ENCODE peak calls at places on chromosomes 12 and 14, in ten cellular contexts. C, E, I, A, N, F, Y, S, G and R are unnamed samples.

GRCh38 chr14:96582641-96582980 is 80.4 kb downstream of the PAPOLA start:
- DNase-seq in C (no peak), E (no peak), I (no peak), A (no peak), N (no peak), F (no peak), Y (no peak), S (peak), G (no peak), R (no peak)

GRCh38 chr14:34926552-34926951 is 51.4 kb upstream of the BAZ1A start:
- DNase-seq in C (no peak), E (no peak), I (no peak), A (no peak), N (no peak), F (peak), Y (no peak), S (no peak), G (no peak), R (no peak)

GRCh38 chr12:110543252-110543959 is 39.7 kb downstream of the PPTC7 start:
- DNase-seq in C (no peak), E (peak), I (no peak), A (peak), N (peak), F (peak), Y (peak), S (peak), G (peak), R (peak)

GRCh38 chr12:12521044-12521485 is 41.6 kb downstream of the DUSP16 start:
- DNase-seq in C (no peak), E (no peak), I (peak), A (no peak), N (no peak), F (no peak), Y (no peak), S (no peak), G (no peak), R (no peak)

GRCh38 chr12:131159660-131160059 is 206.0 kb downstream of the ADGRD1 start:
- DNase-seq in C (peak), E (no peak), I (no peak), A (no peak), N (no peak), F (no peak), Y (no peak), S (peak), G (no peak), R (no peak)

GRCh38 chr14:68782091-68782981 is 10.5 kb downstream of the ZFP36L1 start:
- DNase-seq in C (no peak), E (peak), I (no peak), A (peak), N (no peak), F (no peak), Y (no peak), S (peak), G (no peak), R (no peak)

GRCh38 chr14:81401420-81402122 is 1.4 kb upstream of the STON2 start:
- DNase-seq in C (no peak), E (no peak), I (no peak), A (no peak), N (no peak), F (no peak), Y (peak), S (no peak), G (no peak), R (no peak)

GRCh38 chr14:90368946-90369721 is 27.7 kb upstream of the CALM1 start:
- DNase-seq in C (no peak), E (no peak), I (no peak), A (no peak), N (no peak), F (peak), Y (peak), S (no peak), G (no peak), R (no peak)

GRCh38 chr14:96962337-96962736 is 165.2 kb downstream of the VRK1 start:
- DNase-seq in C (no peak), E (no peak), I (no peak), A (no peak), N (no peak), F (no peak), Y (no peak), S (no peak), G (no peak), R (no peak)

GRCh38 chr12:1425396-1425729 is 169.0 kb downstream of the FBXL14 start:
- DNase-seq in C (no peak), E (no peak), I (no peak), A (no peak), N (no peak), F (no peak), Y (no peak), S (no peak), G (no peak), R (no peak)

GRCh38 chr12:112900298-112901145 is 6.2 kb upstream of the OAS1 start:
- DNase-seq in C (peak), E (no peak), I (peak), A (no peak), N (peak), F (peak), Y (peak), S (peak), G (no peak), R (no peak)

GRCh38 chr14:101708853-101709532 is 52.5 kb upstream of the PPP2R5C start:
- DNase-seq in C (no peak), E (no peak), I (no peak), A (no peak), N (peak), F (no peak), Y (no peak), S (peak), G (no peak), R (no peak)

GRCh38 chr12:108342985-108343384 is 3.9 kb upstream of the CMKLR1 start:
- DNase-seq in C (no peak), E (no peak), I (no peak), A (no peak), N (peak), F (no peak), Y (no peak), S (no peak), G (no peak), R (no peak)

GRCh38 chr12:52239767-52240166 is 6.7 kb downstream of the KRT7 start:
- DNase-seq in C (no peak), E (peak), I (no peak), A (no peak), N (no peak), F (no peak), Y (no peak), S (no peak), G (no peak), R (no peak)

GRCh38 chr12:8702159-8702558 is 4.4 kb downstream of the RIMKLB start:
- DNase-seq in C (no peak), E (no peak), I (no peak), A (no peak), N (no peak), F (no peak), Y (no peak), S (no peak), G (no peak), R (no peak)

GRCh38 chr12:132540436-132540835 is 50.5 kb downstream of the FBRSL1 start:
- DNase-seq in C (no peak), E (no peak), I (no peak), A (no peak), N (no peak), F (no peak), Y (no peak), S (no peak), G (no peak), R (no peak)

GRCh38 chr12:1284611-1285010 is 293.6 kb downstream of the ERC1 start:
- DNase-seq in C (no peak), E (no peak), I (no peak), A (no peak), N (no peak), F (no peak), Y (no peak), S (no peak), G (no peak), R (no peak)

GRCh38 chr12:102513272-102513671 is 32.9 kb upstream of the IGF1 start:
- DNase-seq in C (no peak), E (no peak), I (no peak), A (no peak), N (no peak), F (no peak), Y (no peak), S (no peak), G (no peak), R (no peak)

GRCh38 chr14:97713023-97713422 is 915.8 kb downstream of the VRK1 start:
- DNase-seq in C (no peak), E (no peak), I (no peak), A (no peak), N (no peak), F (no peak), Y (peak), S (no peak), G (no peak), R (no peak)

GRCh38 chr12:132287391-132288238 is 41.8 kb downstream of the GALNT9 start:
- DNase-seq in C (no peak), E (peak), I (no peak), A (no peak), N (no peak), F (no peak), Y (no peak), S (no peak), G (no peak), R (no peak)

GRCh38 chr14:21219561-21220111 is 49.6 kb downstream of the HNRNPC start:
- DNase-seq in C (no peak), E (no peak), I (no peak), A (no peak), N (no peak), F (no peak), Y (no peak), S (no peak), G (no peak), R (no peak)

GRCh38 chr12:54146506-54147145 is 42.2 kb downstream of the SMUG1 start:
- DNase-seq in C (no peak), E (no peak), I (no peak), A (no peak), N (no peak), F (no peak), Y (no peak), S (no peak), G (no peak), R (no peak)

GRCh38 chr12:118922405-118922804 is 58.9 kb upstream of the SRRM4 start:
- DNase-seq in C (peak), E (no peak), I (peak), A (no peak), N (no peak), F (no peak), Y (no peak), S (peak), G (no peak), R (no peak)

GRCh38 chr14:106276326-106277267 is 750.2 kb downstream of the TMEM121 start:
- DNase-seq in C (no peak), E (no peak), I (no peak), A (no peak), N (no peak), F (no peak), Y (no peak), S (no peak), G (no peak), R (no peak)

GRCh38 chr14:66476964-66477363 is 9.2 kb upstream of the CCDC196 start:
- DNase-seq in C (no peak), E (no peak), I (no peak), A (no peak), N (no peak), F (peak), Y (peak), S (no peak), G (no peak), R (no peak)

DNA sequence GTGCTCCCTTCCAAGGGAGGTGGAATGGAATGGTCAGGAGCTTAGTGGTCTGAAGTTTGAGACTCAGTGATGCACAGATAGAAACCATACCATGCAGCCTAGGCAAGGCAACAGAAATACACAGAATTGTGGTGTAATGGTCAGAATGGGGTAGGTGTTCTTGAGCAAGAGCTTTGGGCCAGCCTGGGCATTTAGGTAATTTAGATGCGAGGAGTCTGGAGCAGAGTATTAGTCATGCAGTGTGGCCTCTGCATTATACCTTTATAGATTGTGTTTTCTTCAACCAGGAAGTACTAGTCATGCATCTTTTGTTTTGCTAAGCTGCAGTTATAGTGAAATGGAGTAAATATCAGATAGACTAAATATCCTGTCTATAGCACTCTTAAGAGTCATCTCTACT is 118.3 kb downstream of the DAAM1 start:
- DNase-seq in C (no peak), E (no peak), I (no peak), A (no peak), N (no peak), F (peak), Y (peak), S (no peak), G (no peak), R (no peak)
- H3K4me3 ChIP-seq in C (no peak), E (no peak), I (no peak), A (no peak), N (no peak), F (no peak), Y (no peak), S (no peak), G (no peak), R (no peak)

GRCh38 chr12:56154246-56154771 is 1.9 kb downstream of the MYL6B start:
- DNase-seq in C (no peak), E (no peak), I (no peak), A (no peak), N (no peak), F (no peak), Y (no peak), S (peak), G (no peak), R (no peak)

GRCh38 chr12:56152756-56153137 is 360 bp downstream of the MYL6B start:
- DNase-seq in C (no peak), E (no peak), I (no peak), A (no peak), N (no peak), F (no peak), Y (no peak), S (no peak), G (no peak), R (no peak)

GRCh38 chr12:56154818-56155217 is 2.4 kb downstream of the MYL6B start:
- DNase-seq in C (no peak), E (no peak), I (no peak), A (no peak), N (no peak), F (no peak), Y (no peak), S (no peak), G (no peak), R (no peak)

GRCh38 chr12:56152132-56152755 is at the start of gene MYL6B:
- DNase-seq in C (peak), E (peak), I (peak), A (peak), N (peak), F (peak), Y (peak), S (peak), G (peak), R (peak)

DNA sequence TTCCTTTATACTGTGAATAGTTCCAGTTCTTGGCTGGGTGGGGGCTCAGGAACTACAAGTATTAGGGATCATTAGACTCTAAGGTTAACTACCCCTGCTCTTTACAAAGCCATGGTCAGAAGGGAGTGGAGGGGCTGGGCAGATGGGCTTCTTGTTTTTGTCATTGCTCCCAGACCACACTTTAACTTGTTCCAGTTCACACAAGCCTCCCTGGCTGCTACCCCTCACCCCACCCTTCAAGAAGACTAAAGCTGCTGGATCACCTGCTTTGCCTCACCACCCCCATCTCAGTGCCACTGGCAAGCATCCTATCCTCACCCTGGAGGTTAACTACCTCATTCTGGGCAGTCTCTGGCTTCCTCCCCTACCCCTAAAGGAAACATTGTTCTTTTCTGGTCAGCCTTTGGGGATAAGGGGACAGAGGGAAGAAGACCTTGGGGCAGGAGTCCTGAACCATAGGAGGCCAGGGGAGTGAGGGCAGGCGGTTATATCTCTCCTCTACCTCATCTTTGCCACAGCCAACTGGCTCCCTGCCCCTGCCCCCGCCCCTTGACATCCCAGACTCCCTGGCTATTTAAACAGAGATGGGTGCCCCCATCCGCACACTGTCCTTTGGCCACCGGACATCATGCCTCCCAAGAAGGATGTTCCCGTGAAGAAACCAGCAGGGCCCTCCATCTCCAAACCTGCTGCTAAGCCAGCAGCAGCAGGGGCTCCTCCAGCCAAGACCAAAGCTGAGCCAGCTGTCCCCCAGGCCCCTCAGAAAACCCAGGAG is 1.1 kb downstream of the MYL6B start:
- DNase-seq in C (no peak), E (no peak), I (no peak), A (no peak), N (no peak), F (no peak), Y (no peak), S (no peak), G (no peak), R (no peak)
- H3K27ac ChIP-seq in C (peak), E (peak), I (no peak), A (peak), N (no peak), F (no peak), Y (no peak), S (no peak), G (no peak), R (no peak)

DNA sequence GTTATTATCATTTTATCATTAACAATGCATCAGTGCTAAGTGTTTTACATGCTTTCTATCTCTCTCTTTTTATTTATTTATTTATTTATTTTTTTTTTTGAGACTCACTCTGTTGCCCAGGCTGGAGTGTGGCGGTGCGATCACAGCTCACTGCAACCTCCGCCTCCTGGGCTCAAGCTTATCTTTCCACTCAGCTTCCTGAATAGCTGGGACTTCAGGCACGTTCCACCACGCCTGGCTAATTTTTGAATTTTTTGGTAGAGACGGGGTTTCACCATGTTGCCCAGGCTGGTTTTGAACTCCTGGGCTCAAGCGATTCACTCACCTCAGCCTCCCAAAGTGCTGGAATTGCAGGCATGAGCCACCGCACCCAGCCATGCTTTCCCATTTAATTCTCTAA is 3.9 kb upstream of the BTG1 start:
- DNase-seq in C (no peak), E (no peak), I (no peak), A (no peak), N (no peak), F (no peak), Y (no peak), S (peak), G (no peak), R (no peak)
- H3K4me3 ChIP-seq in C (no peak), E (no peak), I (no peak), A (no peak), N (no peak), F (no peak), Y (no peak), S (no peak), G (no peak), R (no peak)

GRCh38 chr14:73774244-73774575 is 60.0 kb upstream of the PNMA1 start:
- DNase-seq in C (no peak), E (no peak), I (no peak), A (no peak), N (no peak), F (no peak), Y (no peak), S (peak), G (no peak), R (no peak)

GRCh38 chr14:73774671-73775070 is 60.5 kb upstream of the PNMA1 start:
- DNase-seq in C (no peak), E (no peak), I (no peak), A (no peak), N (no peak), F (no peak), Y (no peak), S (peak), G (no peak), R (no peak)

GRCh38 chr14:73770977-73771847 is 57.0 kb upstream of the PNMA1 start:
- DNase-seq in C (no peak), E (no peak), I (no peak), A (no peak), N (peak), F (no peak), Y (no peak), S (peak), G (no peak), R (no peak)

GRCh38 chr14:73773441-73774243 is 59.5 kb upstream of the PNMA1 start:
- DNase-seq in C (no peak), E (no peak), I (no peak), A (no peak), N (no peak), F (no peak), Y (no peak), S (peak), G (no peak), R (no peak)

GRCh38 chr14:73771848-73772705 is 57.9 kb upstream of the PNMA1 start:
- DNase-seq in C (peak), E (peak), I (no peak), A (peak), N (peak), F (peak), Y (peak), S (peak), G (no peak), R (no peak)
- H3K27ac ChIP-seq in C (no peak), E (peak), I (no peak), A (peak), N (peak), F (peak), Y (no peak), S (no peak), G (peak), R (peak)

DNA sequence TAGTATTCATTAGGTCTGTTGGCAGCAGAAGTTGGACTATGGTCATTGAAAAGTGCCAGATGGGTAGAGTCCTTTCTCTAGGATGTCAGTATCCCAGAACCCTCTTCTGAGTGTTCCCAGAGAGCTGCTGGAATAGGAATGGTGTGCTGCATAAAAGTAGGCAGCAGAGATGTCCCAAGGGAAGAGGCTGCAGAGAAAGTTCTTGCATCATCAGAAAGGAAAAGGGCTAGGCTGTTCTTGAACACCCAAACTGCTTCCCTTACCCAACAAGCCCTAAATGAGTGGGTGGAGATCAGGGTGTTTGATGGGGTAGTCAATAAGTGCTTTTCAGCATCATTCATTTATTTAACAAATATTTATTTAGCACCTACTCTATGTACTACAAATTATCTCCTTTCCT is 3.4 kb downstream of the DGKA start:
- DNase-seq in C (no peak), E (no peak), I (no peak), A (no peak), N (no peak), F (no peak), Y (no peak), S (no peak), G (no peak), R (no peak)
- H3K4me3 ChIP-seq in C (no peak), E (no peak), I (no peak), A (no peak), N (no peak), F (no peak), Y (peak), S (no peak), G (no peak), R (no peak)

DNA sequence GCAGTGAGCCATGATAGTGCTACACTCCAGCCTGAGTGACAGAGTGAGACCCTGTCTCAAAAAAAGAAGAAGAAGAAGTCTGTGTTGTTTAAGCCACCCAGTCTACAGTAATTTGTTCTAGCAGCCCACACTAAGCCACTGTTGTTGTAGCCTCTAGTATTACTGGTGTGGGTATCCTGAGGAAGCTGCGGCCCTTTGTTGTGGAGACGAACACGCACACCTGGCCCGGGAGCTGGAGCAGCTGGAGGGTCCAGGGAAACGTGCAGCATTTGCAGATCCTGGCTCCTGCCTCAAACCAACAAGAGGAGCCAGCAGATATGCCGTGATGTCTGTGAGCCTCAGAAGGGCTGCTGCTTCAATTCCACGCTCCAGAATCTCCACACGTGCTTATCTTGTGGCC is 65.3 kb downstream of the MAP1LC3B2 start:
- DNase-seq in C (no peak), E (no peak), I (no peak), A (no peak), N (no peak), F (no peak), Y (no peak), S (no peak), G (no peak), R (no peak)
- H3K27ac ChIP-seq in C (no peak), E (no peak), I (no peak), A (no peak), N (no peak), F (no peak), Y (no peak), S (no peak), G (no peak), R (no peak)